ENCODE peak calls at places on chromosomes 12 and 14, in five cellular contexts. S is transverse colon, O is cardiac fibroblast, J is neural crest cell, G is anterior cingulate cortex. F is an unnamed sample.

GRCh38 chr12:7019043-7019569 is 830 bp upstream of the LPCAT3 start:
- DNase-seq in S (no peak), O (no peak), G (no peak), J (no peak), F (no peak)

GRCh38 chr12:94183702-94184379 is 35.5 kb downstream of the PLXNC1 start:
- DNase-seq in G (no peak), J (no peak), S (no peak), O (no peak), F (no peak)

GRCh38 chr12:50568338-50569155 is 63.8 kb downstream of the DIP2B start:
- DNase-seq in G (no peak), O (no peak), S (no peak), J (no peak), F (no peak)

GRCh38 chr12:2561367-2561766 is 233.4 kb upstream of the FKBP4 start:
- DNase-seq in S (no peak), J (no peak), G (no peak), O (no peak), F (no peak)

GRCh38 chr12:22562187-22563028 is 18.1 kb upstream of the C2CD5 start:
- DNase-seq in J (no peak), S (no peak), G (no peak), O (no peak), F (no peak)

GRCh38 chr14:102805454-102805891 is 28.2 kb downstream of the TRAF3 start:
- DNase-seq in O (peak), S (peak), J (no peak), G (no peak), F (peak)

GRCh38 chr12:57604454-57605307 is at the start of gene DTX3:
- DNase-seq in O (peak), J (no peak), G (peak), S (no peak), F (peak)

GRCh38 chr14:89669209-89669608 is 252.2 kb upstream of the FOXN3 start:
- DNase-seq in J (no peak), G (peak), O (no peak), S (peak), F (no peak)

GRCh38 chr12:50425859-50426258 is 25.2 kb downstream of the LARP4 start:
- DNase-seq in S (no peak), G (no peak), J (no peak), O (no peak), F (no peak)

GRCh38 chr12:24534632-24535031 is 414.3 kb downstream of the BCAT1 start:
- DNase-seq in S (no peak), O (peak), G (no peak), J (no peak), F (no peak)

GRCh38 chr14:100384819-100385813 is 62.0 kb downstream of the SLC25A47 start:
- DNase-seq in S (no peak), O (peak), G (no peak), J (no peak), F (peak)

GRCh38 chr12:65952737-65953209 is 128.5 kb downstream of the HMGA2 start:
- DNase-seq in J (no peak), G (no peak), O (peak), S (peak), F (peak)

GRCh38 chr12:132131229-132131628 is 12.9 kb downstream of the DDX51 start:
- DNase-seq in G (no peak), S (no peak), J (no peak), O (no peak), F (no peak)

GRCh38 chr14:105842105-105842504 is 315.7 kb downstream of the TMEM121 start:
- DNase-seq in O (no peak), J (no peak), S (no peak), G (no peak), F (no peak)

GRCh38 chr12:120961604-120962486 is 16.5 kb upstream of the HNF1A start:
- DNase-seq in G (no peak), S (peak), O (no peak), J (no peak), F (no peak)

GRCh38 chr14:100559455-100559854 is 27.8 kb downstream of the BEGAIN start:
- DNase-seq in S (no peak), J (no peak), O (no peak), G (no peak), F (no peak)

GRCh38 chr12:8154526-8154925 is 2.3 kb upstream of the ZNF705A start:
- DNase-seq in G (no peak), O (no peak), S (no peak), J (no peak), F (no peak)

GRCh38 chr14:94423465-94424056 is 29.0 kb downstream of the SERPINA11 start:
- DNase-seq in O (peak), J (peak), G (peak), S (peak), F (peak)

GRCh38 chr14:56168007-56168616 is 49.9 kb downstream of the PELI2 start:
- DNase-seq in S (no peak), J (no peak), O (no peak), G (no peak), F (no peak)

GRCh38 chr14:94284221-94284620 is 8.8 kb downstream of the SERPINA10 start:
- DNase-seq in G (no peak), J (no peak), S (no peak), O (no peak), F (no peak)

GRCh38 chr14:64815257-64815656 is 64.5 kb downstream of the SPTB start:
- DNase-seq in G (no peak), S (no peak), O (no peak), J (no peak), F (no peak)

GRCh38 chr12:38664661-38665269 is 240.6 kb downstream of the CPNE8 start:
- DNase-seq in O (peak), G (no peak), S (peak), J (no peak), F (no peak)

GRCh38 chr12:1533602-1534304 is 60.6 kb downstream of the FBXL14 start:
- DNase-seq in G (no peak), O (peak), S (peak), J (no peak), F (peak)

F was measured in brain microvascular endothelial cell.